ENCODE peak calls at places on chromosomes 2 and 18, in ten cellular contexts. V is CD8-positive, alpha-beta memory T cell; H is endodermal cell; S is AG04449; W is mammary epithelial cell; L is cardiac fibroblast; F is HFF-Myc; N is SJCRH30; C is fibroblast of lung; E is AG10803. Z is an unnamed sample.

GRCh38 chr18:14179306-14179705 is 47.1 kb upstream of the ZNF519 start:
- DNase-seq in V (no peak), H (no peak), S (no peak), W (no peak), L (no peak), F (no peak), N (no peak), C (no peak), E (no peak), Z (no peak)

GRCh38 chr18:46502444-46502843 is 154.6 kb downstream of the LOXHD1 start:
- DNase-seq in V (no peak), H (peak; percentile 88), S (no peak), W (no peak), L (peak; percentile 5), F (no peak), N (peak; percentile 15), C (no peak), E (no peak), Z (peak; percentile 17)

GRCh38 chr2:12488365-12488972 is 228.3 kb upstream of the TRIB2 start:
- DNase-seq in V (peak; percentile 34), H (no peak), S (no peak), W (no peak), L (no peak), F (no peak), N (no peak), C (no peak), E (no peak), Z (peak; percentile 57)

GRCh38 chr2:73907840-73908452 is 15.1 kb downstream of the ACTG2 start:
- DNase-seq in V (peak; percentile 56), H (peak; percentile 79), S (no peak), W (peak; percentile 31), L (peak; percentile 32), F (no peak), N (peak; percentile 50), C (peak; percentile 65), E (peak; percentile 5), Z (peak; percentile 50)

GRCh38 chr18:51278045-51278649 is 80.7 kb upstream of the MEX3C start:
- DNase-seq in V (no peak), H (peak; percentile 90), S (no peak), W (peak; percentile 57), L (peak; percentile 34), F (peak; percentile 7), N (peak; percentile 39), C (no peak), E (no peak), Z (peak; percentile 47)

GRCh38 chr2:120239488-120240287 is 13.0 kb upstream of the RALB start:
- DNase-seq in V (no peak), H (peak; percentile 77), S (peak; percentile 36), W (peak; percentile 79), L (peak; percentile 86), F (no peak), N (no peak), C (peak; percentile 75), E (peak; percentile 87), Z (no peak)

GRCh38 chr2:113041871-113042270 is 10.8 kb downstream of the IL36B start:
- DNase-seq in V (no peak), H (peak; percentile 65), S (no peak), W (peak; percentile 33), L (no peak), F (no peak), N (no peak), C (no peak), E (no peak), Z (no peak)

GRCh38 chr2:83365476-83365875 is 1093.6 kb downstream of the SUCLG1 start:
- DNase-seq in V (no peak), H (no peak), S (no peak), W (no peak), L (no peak), F (no peak), N (no peak), C (no peak), E (peak; percentile 48), Z (no peak)

GRCh38 chr18:52000435-52000834 is 339.6 kb upstream of the DCC start:
- DNase-seq in V (no peak), H (no peak), S (no peak), W (no peak), L (no peak), F (no peak), N (no peak), C (no peak), E (no peak), Z (no peak)

GRCh38 chr2:113160962-113161361 is 12.8 kb upstream of the PSD4 start:
- DNase-seq in V (no peak), H (no peak), S (no peak), W (no peak), L (no peak), F (no peak), N (no peak), C (no peak), E (no peak), Z (no peak)

GRCh38 chr2:62180960-62181359 is 15.0 kb upstream of the B3GNT2 start:
- DNase-seq in V (no peak), H (no peak), S (no peak), W (no peak), L (no peak), F (no peak), N (no peak), C (no peak), E (no peak), Z (peak; percentile 92)

GRCh38 chr2:74250189-74250631 is 51.8 kb downstream of the MTHFD2 start:
- DNase-seq in V (peak; percentile 54), H (peak; percentile 83), S (no peak), W (peak; percentile 9), L (peak; percentile 63), F (no peak), N (peak; percentile 29), C (peak; percentile 49), E (peak; percentile 36), Z (peak; percentile 47)

GRCh38 chr2:151200277-151200676 is 61.4 kb downstream of the RBM43 start:
- DNase-seq in V (no peak), H (no peak), S (no peak), W (no peak), L (no peak), F (no peak), N (no peak), C (no peak), E (no peak), Z (no peak)

GRCh38 chr2:134228493-134228903 is 25.4 kb upstream of the MGAT5 start:
- DNase-seq in V (no peak), H (no peak), S (no peak), W (no peak), L (no peak), F (no peak), N (no peak), C (no peak), E (no peak), Z (no peak)

GRCh38 chr18:62829936-62830335 is 114.6 kb downstream of the PHLPP1 start:
- DNase-seq in V (no peak), H (no peak), S (no peak), W (no peak), L (no peak), F (no peak), N (no peak), C (peak; percentile 12), E (no peak), Z (no peak)

GRCh38 chr2:62333961-62334360 is 138.0 kb downstream of the B3GNT2 start:
- DNase-seq in V (no peak), H (no peak), S (no peak), W (no peak), L (no peak), F (no peak), N (no peak), C (no peak), E (no peak), Z (peak; percentile 16)

GRCh38 chr2:237324446-237325236 is 89.3 kb downstream of the COL6A3 start:
- DNase-seq in V (no peak), H (no peak), S (peak; percentile 50), W (no peak), L (peak; percentile 74), F (no peak), N (peak; percentile 24), C (peak; percentile 90), E (peak; percentile 46), Z (no peak)

DNA sequence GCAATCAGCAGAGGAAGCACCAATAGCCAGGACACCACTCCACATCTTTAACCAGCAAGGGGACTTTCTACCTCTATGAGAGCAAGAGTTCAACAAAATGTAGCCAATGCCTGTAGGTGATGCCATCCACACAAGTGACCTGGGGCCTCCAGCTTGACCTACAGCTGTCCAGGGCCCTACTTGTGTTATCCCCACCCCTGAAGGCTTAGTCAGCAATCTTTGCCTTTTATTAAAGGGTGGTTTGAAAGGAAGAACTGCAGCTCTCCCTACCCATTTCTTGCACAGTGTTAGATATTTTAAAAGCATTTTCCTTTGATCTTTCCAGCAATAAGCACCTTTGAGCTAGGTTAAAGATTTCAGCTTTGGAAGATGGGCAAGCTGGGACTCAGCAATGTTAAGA is 187.5 kb upstream of the HS6ST1 start:
- DNase-seq in V (no peak), H (no peak), S (no peak), W (no peak), L (no peak), F (no peak), N (no peak), C (no peak), E (no peak), Z (no peak)
- H3K4me3 ChIP-seq in V (no peak overlapping the region), H (no peak overlapping the region), S (no peak overlapping the region), W (no peak overlapping the region), L (no peak overlapping the region), F (no peak overlapping the region), N (no peak overlapping the region), C (no peak overlapping the region), E (no peak overlapping the region), Z (no peak overlapping the region)

GRCh38 chr2:181306785-181307184 is 150.4 kb upstream of the ITGA4 start:
- DNase-seq in V (peak; percentile 64), H (no peak), S (no peak), W (no peak), L (no peak), F (no peak), N (no peak), C (peak; percentile 23), E (no peak), Z (peak; percentile 71)
- H3K4me3 ChIP-seq in V (no peak overlapping the region), H (no peak overlapping the region), S (no peak overlapping the region), W (no peak overlapping the region), L (no peak overlapping the region), F (no peak overlapping the region), N (no peak overlapping the region), C (no peak overlapping the region), E (no peak overlapping the region), Z (peak overlapping the region; percentile 23)

DNA sequence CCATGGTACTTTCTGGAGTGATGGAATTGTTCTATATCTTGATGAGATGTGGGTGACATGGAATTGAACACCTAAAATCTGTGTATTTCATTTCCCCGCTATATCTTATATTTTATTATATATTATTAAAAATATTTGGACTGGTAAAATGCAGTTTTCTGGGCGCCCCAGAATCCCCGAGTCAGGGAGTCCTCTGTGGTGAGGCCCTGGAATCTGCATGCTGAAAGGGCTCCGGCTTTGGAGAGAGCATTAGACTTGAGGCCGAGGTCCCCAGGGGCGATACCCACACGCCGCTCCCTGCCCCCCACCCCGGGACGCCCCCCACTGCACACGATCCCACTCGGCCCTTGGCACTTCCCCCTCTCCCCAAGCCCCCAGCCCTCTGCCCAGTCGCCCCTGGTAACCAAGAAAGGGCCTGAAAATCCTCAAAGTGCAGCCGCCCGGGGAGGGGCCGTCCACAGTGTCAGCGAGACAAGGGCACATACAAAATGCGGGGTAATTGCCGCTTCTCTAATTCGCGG is 126.0 kb downstream of the ZFP36L2 start:
- DNase-seq in V (no peak), H (no peak), S (no peak), W (no peak), L (no peak), F (no peak), N (no peak), C (no peak), E (no peak), Z (no peak)
- H3K4me3 ChIP-seq in V (no peak overlapping the region), H (no peak overlapping the region), S (no peak overlapping the region), W (no peak overlapping the region), L (no peak overlapping the region), F (no peak overlapping the region), N (peak overlapping the region; percentile 55), C (no peak overlapping the region), E (no peak overlapping the region), Z (no peak overlapping the region)

GRCh38 chr18:75131455-75132000 is 77.4 kb downstream of the PTGR3 start:
- DNase-seq in V (no peak), H (peak; percentile 46), S (no peak), W (no peak), L (no peak), F (no peak), N (no peak), C (no peak), E (no peak), Z (no peak)
- H3K4me3 ChIP-seq in V (no peak overlapping the region), H (no peak overlapping the region), S (no peak overlapping the region), W (no peak overlapping the region), L (no peak overlapping the region), F (no peak overlapping the region), N (no peak overlapping the region), C (no peak overlapping the region), E (peak overlapping the region; percentile 27), Z (no peak overlapping the region)

Z was measured in Jurkat, Clone E6-1.